ENCODE peak calls at places on chromosomes 13 and 19, in ten cellular contexts. N is NCI-H69; F is stimulated activated CD4-positive, alpha-beta T cell treated with anti-CD3 and anti-CD28 coated beads, Interleukin-4, amount 100 ng/mL, for 4 hours; S is brain microvascular endothelial cell; I is body of pancreas; E is HS-5; Q is stimulated activated naive CD4-positive, alpha-beta T cell treated with Interleukin-2 at 50 U/mL for 16 hours; O is activated T-cell treated with anti-CD3 and anti-CD28 coated beads, Interleukin-2, amount 50 U/mL, for 72 hours; J is tibial artery; U is activated CD4-positive, alpha-beta T cell treated with anti-CD3 and anti-CD28 coated beads for 4 hours. D is an unnamed sample.

GRCh38 chr19:48614436-48615144 is at the start of gene FAM83E:
- DNase-seq in N (peak; percentile 89), F (no peak), S (no peak), I (peak; percentile 70), E (no peak), Q (no peak), O (no peak), J (no peak), U (no peak), D (peak; percentile 99)

GRCh38 chr13:99314640-99315176 is 7.5 kb upstream of the GPR183 start:
- DNase-seq in N (no peak), F (peak; percentile 41), S (peak; percentile 94), I (no peak), E (no peak), Q (peak; percentile 71), O (peak; percentile 77), J (no peak), U (peak; percentile 76), D (peak; percentile 35)

GRCh38 chr13:31310356-31310755 is 110.6 kb downstream of the B3GLCT start:
- DNase-seq in N (no peak), F (no peak), S (no peak), I (no peak), E (no peak), Q (no peak), O (no peak), J (no peak), U (no peak), D (no peak)

GRCh38 chr19:49592486-49593232 is 1.7 kb downstream of the PRR12 start:
- DNase-seq in N (peak; percentile 69), F (no peak), S (no peak), I (no peak), E (no peak), Q (no peak), O (no peak), J (no peak), U (no peak), D (peak; percentile 36)

GRCh38 chr13:94209110-94209509 is 270.4 kb downstream of the DCT start:
- DNase-seq in N (peak; percentile 98), F (no peak), S (no peak), I (no peak), E (no peak), Q (no peak), O (no peak), J (no peak), U (no peak), D (no peak)

GRCh38 chr19:16702123-16702522 is 17.5 kb upstream of the NWD1 start:
- DNase-seq in N (peak; percentile 54), F (no peak), S (peak; percentile 24), I (peak; percentile 20), E (no peak), Q (no peak), O (no peak), J (peak; percentile 36), U (no peak), D (no peak)

GRCh38 chr13:48448963-48449614 is 36.2 kb upstream of the LPAR6 start:
- DNase-seq in N (no peak), F (no peak), S (no peak), I (no peak), E (peak; percentile 22), Q (no peak), O (no peak), J (no peak), U (no peak), D (no peak)

GRCh38 chr13:44410328-44410859 is 36.8 kb downstream of the SERP2 start:
- DNase-seq in N (no peak), F (no peak), S (no peak), I (no peak), E (no peak), Q (no peak), O (no peak), J (no peak), U (no peak), D (peak; percentile 56)

GRCh38 chr13:109204252-109204651 is 574.8 kb downstream of the MYO16 start:
- DNase-seq in N (no peak), F (no peak), S (no peak), I (no peak), E (no peak), Q (no peak), O (no peak), J (no peak), U (no peak), D (no peak)

GRCh38 chr19:48395499-48395898 is 2.0 kb downstream of the GRIN2D start:
- DNase-seq in N (no peak), F (no peak), S (no peak), I (no peak), E (no peak), Q (no peak), O (no peak), J (no peak), U (no peak), D (no peak)

GRCh38 chr13:29522044-29522685 is 73.3 kb downstream of the SLC7A1 start:
- DNase-seq in N (no peak), F (no peak), S (peak; percentile 99), I (peak; percentile 48), E (peak; percentile 86), Q (no peak), O (no peak), J (peak; percentile 76), U (no peak), D (no peak)

GRCh38 chr13:32302461-32302860 is 12.7 kb downstream of the ZAR1L start:
- DNase-seq in N (no peak), F (no peak), S (no peak), I (no peak), E (no peak), Q (no peak), O (no peak), J (no peak), U (no peak), D (no peak)

GRCh38 chr13:109389892-109390345 is 396.5 kb downstream of the IRS2 start:
- DNase-seq in N (no peak), F (no peak), S (no peak), I (no peak), E (no peak), Q (no peak), O (no peak), J (no peak), U (no peak), D (no peak)

GRCh38 chr13:102311901-102312300 is 89.9 kb downstream of the FGF14 start:
- DNase-seq in N (no peak), F (no peak), S (no peak), I (no peak), E (no peak), Q (no peak), O (no peak), J (no peak), U (no peak), D (no peak)

GRCh38 chr19:29483944-29484581 is 41.7 kb upstream of the VSTM2B start:
- DNase-seq in N (no peak), F (no peak), S (no peak), I (no peak), E (no peak), Q (no peak), O (no peak), J (no peak), U (no peak), D (no peak)

GRCh38 chr19:10104665-10105221 is 1.4 kb upstream of the PPAN start:
- DNase-seq in N (no peak), F (peak; percentile 47), S (no peak), I (no peak), E (no peak), Q (peak; percentile 80), O (peak; percentile 83), J (no peak), U (peak; percentile 82), D (peak; percentile 76)

GRCh38 chr13:75050419-75051066 is 431.4 kb downstream of the TBC1D4 start:
- DNase-seq in N (no peak), F (no peak), S (peak; percentile 37), I (no peak), E (no peak), Q (no peak), O (no peak), J (no peak), U (no peak), D (no peak)